ENCODE peak calls at places on chromosomes 5 and 9, in seven cellular contexts. One of them, this sample, is unnamed.

GRCh38 chr5:175479125-175479881 is 943 bp downstream of the SFXN1 start:
- DNase-seq in activated T-helper 1 cell treated with anti-CD3 and anti-CD28 coated beads, Interleukin-12 subunit alpha, Interleukin-12 subunit beta, Interleukin-2, Interleukin-4 antibody, amounts not matched to agents 30 ng/mL and 10 ng/mL and 1 ng/mL, durations not matched to agents 14 hours and 24 hours and 36 hours: no peak
- DNase-seq in nucleus accumbens: no peak
- DNase-seq in CD4-positive, alpha-beta T cell: no peak
- DNase-seq in testis: no peak
- DNase-seq in NCI-H1105 treated with DMSO at 0.1 percent for 48 hours: no peak
- DNase-seq in cardiac muscle cell: no peak
- DNase-seq in this sample: no peak

GRCh38 chr9:125638646-125639045 is 68.4 kb downstream of the MAPKAP1 start:
- DNase-seq in activated T-helper 1 cell treated with anti-CD3 and anti-CD28 coated beads, Interleukin-12 subunit alpha, Interleukin-12 subunit beta, Interleukin-2, Interleukin-4 antibody, amounts not matched to agents 30 ng/mL and 10 ng/mL and 1 ng/mL, durations not matched to agents 14 hours and 24 hours and 36 hours: no peak
- DNase-seq in nucleus accumbens: no peak
- DNase-seq in CD4-positive, alpha-beta T cell: no peak
- DNase-seq in testis: no peak
- DNase-seq in NCI-H1105 treated with DMSO at 0.1 percent for 48 hours: no peak
- DNase-seq in cardiac muscle cell: no peak
- DNase-seq in this sample: no peak

GRCh38 chr5:123705741-123706140 is 193.8 kb downstream of the CSNK1G3 start:
- DNase-seq in activated T-helper 1 cell treated with anti-CD3 and anti-CD28 coated beads, Interleukin-12 subunit alpha, Interleukin-12 subunit beta, Interleukin-2, Interleukin-4 antibody, amounts not matched to agents 30 ng/mL and 10 ng/mL and 1 ng/mL, durations not matched to agents 14 hours and 24 hours and 36 hours: no peak
- DNase-seq in nucleus accumbens: no peak
- DNase-seq in CD4-positive, alpha-beta T cell: no peak
- DNase-seq in testis: no peak
- DNase-seq in NCI-H1105 treated with DMSO at 0.1 percent for 48 hours: no peak
- DNase-seq in cardiac muscle cell: peak; percentile 79
- DNase-seq in this sample: no peak

GRCh38 chr9:77751341-77752091 is 103.4 kb upstream of the GNA14 start:
- DNase-seq in activated T-helper 1 cell treated with anti-CD3 and anti-CD28 coated beads, Interleukin-12 subunit alpha, Interleukin-12 subunit beta, Interleukin-2, Interleukin-4 antibody, amounts not matched to agents 30 ng/mL and 10 ng/mL and 1 ng/mL, durations not matched to agents 14 hours and 24 hours and 36 hours: no peak
- DNase-seq in nucleus accumbens: peak; percentile 53
- DNase-seq in CD4-positive, alpha-beta T cell: no peak
- DNase-seq in testis: no peak
- DNase-seq in NCI-H1105 treated with DMSO at 0.1 percent for 48 hours: peak; percentile 60
- DNase-seq in cardiac muscle cell: peak; percentile 85
- DNase-seq in this sample: no peak

GRCh38 chr5:54956922-54957321 is 28.5 kb downstream of the ESM1 start:
- DNase-seq in activated T-helper 1 cell treated with anti-CD3 and anti-CD28 coated beads, Interleukin-12 subunit alpha, Interleukin-12 subunit beta, Interleukin-2, Interleukin-4 antibody, amounts not matched to agents 30 ng/mL and 10 ng/mL and 1 ng/mL, durations not matched to agents 14 hours and 24 hours and 36 hours: no peak
- DNase-seq in nucleus accumbens: no peak
- DNase-seq in CD4-positive, alpha-beta T cell: no peak
- DNase-seq in testis: no peak
- DNase-seq in NCI-H1105 treated with DMSO at 0.1 percent for 48 hours: no peak
- DNase-seq in cardiac muscle cell: no peak
- DNase-seq in this sample: no peak

GRCh38 chr9:112310826-112311225 is 22.6 kb downstream of the PTBP3 start:
- DNase-seq in activated T-helper 1 cell treated with anti-CD3 and anti-CD28 coated beads, Interleukin-12 subunit alpha, Interleukin-12 subunit beta, Interleukin-2, Interleukin-4 antibody, amounts not matched to agents 30 ng/mL and 10 ng/mL and 1 ng/mL, durations not matched to agents 14 hours and 24 hours and 36 hours: no peak
- DNase-seq in nucleus accumbens: no peak
- DNase-seq in CD4-positive, alpha-beta T cell: no peak
- DNase-seq in testis: no peak
- DNase-seq in NCI-H1105 treated with DMSO at 0.1 percent for 48 hours: no peak
- DNase-seq in cardiac muscle cell: no peak
- DNase-seq in this sample: no peak

GRCh38 chr5:90231688-90232087 is 177.9 kb downstream of the CETN3 start:
- DNase-seq in activated T-helper 1 cell treated with anti-CD3 and anti-CD28 coated beads, Interleukin-12 subunit alpha, Interleukin-12 subunit beta, Interleukin-2, Interleukin-4 antibody, amounts not matched to agents 30 ng/mL and 10 ng/mL and 1 ng/mL, durations not matched to agents 14 hours and 24 hours and 36 hours: no peak
- DNase-seq in nucleus accumbens: no peak
- DNase-seq in CD4-positive, alpha-beta T cell: no peak
- DNase-seq in testis: no peak
- DNase-seq in NCI-H1105 treated with DMSO at 0.1 percent for 48 hours: no peak
- DNase-seq in cardiac muscle cell: no peak
- DNase-seq in this sample: no peak

GRCh38 chr5:50853151-50853550 is 186.7 kb downstream of the PARP8 start:
- DNase-seq in activated T-helper 1 cell treated with anti-CD3 and anti-CD28 coated beads, Interleukin-12 subunit alpha, Interleukin-12 subunit beta, Interleukin-2, Interleukin-4 antibody, amounts not matched to agents 30 ng/mL and 10 ng/mL and 1 ng/mL, durations not matched to agents 14 hours and 24 hours and 36 hours: no peak
- DNase-seq in nucleus accumbens: peak; percentile 4
- DNase-seq in CD4-positive, alpha-beta T cell: no peak
- DNase-seq in testis: no peak
- DNase-seq in NCI-H1105 treated with DMSO at 0.1 percent for 48 hours: no peak
- DNase-seq in cardiac muscle cell: no peak
- DNase-seq in this sample: peak; percentile 14

GRCh38 chr5:110590187-110590586 is 136.3 kb downstream of the TMEM232 start:
- DNase-seq in activated T-helper 1 cell treated with anti-CD3 and anti-CD28 coated beads, Interleukin-12 subunit alpha, Interleukin-12 subunit beta, Interleukin-2, Interleukin-4 antibody, amounts not matched to agents 30 ng/mL and 10 ng/mL and 1 ng/mL, durations not matched to agents 14 hours and 24 hours and 36 hours: no peak
- DNase-seq in nucleus accumbens: no peak
- DNase-seq in CD4-positive, alpha-beta T cell: no peak
- DNase-seq in testis: no peak
- DNase-seq in NCI-H1105 treated with DMSO at 0.1 percent for 48 hours: no peak
- DNase-seq in cardiac muscle cell: peak; percentile 36
- DNase-seq in this sample: no peak

GRCh38 chr9:76835571-76836283 is 70.2 kb downstream of the PRUNE2 start:
- DNase-seq in activated T-helper 1 cell treated with anti-CD3 and anti-CD28 coated beads, Interleukin-12 subunit alpha, Interleukin-12 subunit beta, Interleukin-2, Interleukin-4 antibody, amounts not matched to agents 30 ng/mL and 10 ng/mL and 1 ng/mL, durations not matched to agents 14 hours and 24 hours and 36 hours: no peak
- DNase-seq in nucleus accumbens: no peak
- DNase-seq in CD4-positive, alpha-beta T cell: no peak
- DNase-seq in testis: no peak
- DNase-seq in NCI-H1105 treated with DMSO at 0.1 percent for 48 hours: peak; percentile 13
- DNase-seq in cardiac muscle cell: peak; percentile 92
- DNase-seq in this sample: no peak

GRCh38 chr5:64384761-64385160 is 121.1 kb upstream of the RGS7BP start:
- DNase-seq in activated T-helper 1 cell treated with anti-CD3 and anti-CD28 coated beads, Interleukin-12 subunit alpha, Interleukin-12 subunit beta, Interleukin-2, Interleukin-4 antibody, amounts not matched to agents 30 ng/mL and 10 ng/mL and 1 ng/mL, durations not matched to agents 14 hours and 24 hours and 36 hours: no peak
- DNase-seq in nucleus accumbens: no peak
- DNase-seq in CD4-positive, alpha-beta T cell: no peak
- DNase-seq in testis: peak; percentile 19
- DNase-seq in NCI-H1105 treated with DMSO at 0.1 percent for 48 hours: no peak
- DNase-seq in cardiac muscle cell: peak; percentile 16
- DNase-seq in this sample: no peak

GRCh38 chr9:69376651-69377050 is 51.6 kb downstream of the ENTREP1 start:
- DNase-seq in activated T-helper 1 cell treated with anti-CD3 and anti-CD28 coated beads, Interleukin-12 subunit alpha, Interleukin-12 subunit beta, Interleukin-2, Interleukin-4 antibody, amounts not matched to agents 30 ng/mL and 10 ng/mL and 1 ng/mL, durations not matched to agents 14 hours and 24 hours and 36 hours: no peak
- DNase-seq in nucleus accumbens: no peak
- DNase-seq in CD4-positive, alpha-beta T cell: no peak
- DNase-seq in testis: no peak
- DNase-seq in NCI-H1105 treated with DMSO at 0.1 percent for 48 hours: no peak
- DNase-seq in cardiac muscle cell: peak; percentile 95
- DNase-seq in this sample: no peak

GRCh38 chr5:150320048-150320555 is 17.4 kb upstream of the ARSI start:
- DNase-seq in activated T-helper 1 cell treated with anti-CD3 and anti-CD28 coated beads, Interleukin-12 subunit alpha, Interleukin-12 subunit beta, Interleukin-2, Interleukin-4 antibody, amounts not matched to agents 30 ng/mL and 10 ng/mL and 1 ng/mL, durations not matched to agents 14 hours and 24 hours and 36 hours: no peak
- DNase-seq in nucleus accumbens: peak; percentile 78
- DNase-seq in CD4-positive, alpha-beta T cell: no peak
- DNase-seq in testis: peak; percentile 69
- DNase-seq in NCI-H1105 treated with DMSO at 0.1 percent for 48 hours: no peak
- DNase-seq in cardiac muscle cell: peak; percentile 88
- DNase-seq in this sample: peak; percentile 56

GRCh38 chr5:67672633-67673032 is 476.0 kb upstream of the CD180 start:
- DNase-seq in activated T-helper 1 cell treated with anti-CD3 and anti-CD28 coated beads, Interleukin-12 subunit alpha, Interleukin-12 subunit beta, Interleukin-2, Interleukin-4 antibody, amounts not matched to agents 30 ng/mL and 10 ng/mL and 1 ng/mL, durations not matched to agents 14 hours and 24 hours and 36 hours: no peak
- DNase-seq in nucleus accumbens: no peak
- DNase-seq in CD4-positive, alpha-beta T cell: no peak
- DNase-seq in testis: no peak
- DNase-seq in NCI-H1105 treated with DMSO at 0.1 percent for 48 hours: no peak
- DNase-seq in cardiac muscle cell: no peak
- DNase-seq in this sample: no peak

GRCh38 chr5:76477576-76477975 is 74.5 kb downstream of the IQGAP2 start:
- DNase-seq in activated T-helper 1 cell treated with anti-CD3 and anti-CD28 coated beads, Interleukin-12 subunit alpha, Interleukin-12 subunit beta, Interleukin-2, Interleukin-4 antibody, amounts not matched to agents 30 ng/mL and 10 ng/mL and 1 ng/mL, durations not matched to agents 14 hours and 24 hours and 36 hours: no peak
- DNase-seq in nucleus accumbens: no peak
- DNase-seq in CD4-positive, alpha-beta T cell: no peak
- DNase-seq in testis: no peak
- DNase-seq in NCI-H1105 treated with DMSO at 0.1 percent for 48 hours: no peak
- DNase-seq in cardiac muscle cell: no peak
- DNase-seq in this sample: no peak

GRCh38 chr5:41925555-41925946 is 470 bp downstream of the FBXO4 start:
- DNase-seq in activated T-helper 1 cell treated with anti-CD3 and anti-CD28 coated beads, Interleukin-12 subunit alpha, Interleukin-12 subunit beta, Interleukin-2, Interleukin-4 antibody, amounts not matched to agents 30 ng/mL and 10 ng/mL and 1 ng/mL, durations not matched to agents 14 hours and 24 hours and 36 hours: no peak
- DNase-seq in nucleus accumbens: peak; percentile 38
- DNase-seq in CD4-positive, alpha-beta T cell: no peak
- DNase-seq in testis: peak; percentile 52
- DNase-seq in NCI-H1105 treated with DMSO at 0.1 percent for 48 hours: peak; percentile 33
- DNase-seq in cardiac muscle cell: peak; percentile 36
- DNase-seq in this sample: peak; percentile 29

GRCh38 chr5:65926276-65926761 is at the start of gene ERBIN:
- DNase-seq in activated T-helper 1 cell treated with anti-CD3 and anti-CD28 coated beads, Interleukin-12 subunit alpha, Interleukin-12 subunit beta, Interleukin-2, Interleukin-4 antibody, amounts not matched to agents 30 ng/mL and 10 ng/mL and 1 ng/mL, durations not matched to agents 14 hours and 24 hours and 36 hours: peak; percentile 65
- DNase-seq in nucleus accumbens: peak; percentile 69
- DNase-seq in CD4-positive, alpha-beta T cell: peak; percentile 46
- DNase-seq in testis: peak; percentile 87
- DNase-seq in NCI-H1105 treated with DMSO at 0.1 percent for 48 hours: peak; percentile 17
- DNase-seq in cardiac muscle cell: peak; percentile 90
- DNase-seq in this sample: peak; percentile 85

GRCh38 chr5:140513124-140513523 is 34.3 kb upstream of the EIF4EBP3 start:
- DNase-seq in activated T-helper 1 cell treated with anti-CD3 and anti-CD28 coated beads, Interleukin-12 subunit alpha, Interleukin-12 subunit beta, Interleukin-2, Interleukin-4 antibody, amounts not matched to agents 30 ng/mL and 10 ng/mL and 1 ng/mL, durations not matched to agents 14 hours and 24 hours and 36 hours: no peak
- DNase-seq in nucleus accumbens: no peak
- DNase-seq in CD4-positive, alpha-beta T cell: no peak
- DNase-seq in testis: no peak
- DNase-seq in NCI-H1105 treated with DMSO at 0.1 percent for 48 hours: no peak
- DNase-seq in cardiac muscle cell: no peak
- DNase-seq in this sample: no peak

GRCh38 chr5:16669776-16670175 is 53.0 kb upstream of the RETREG1 start:
- DNase-seq in activated T-helper 1 cell treated with anti-CD3 and anti-CD28 coated beads, Interleukin-12 subunit alpha, Interleukin-12 subunit beta, Interleukin-2, Interleukin-4 antibody, amounts not matched to agents 30 ng/mL and 10 ng/mL and 1 ng/mL, durations not matched to agents 14 hours and 24 hours and 36 hours: no peak
- DNase-seq in nucleus accumbens: no peak
- DNase-seq in CD4-positive, alpha-beta T cell: no peak
- DNase-seq in testis: no peak
- DNase-seq in NCI-H1105 treated with DMSO at 0.1 percent for 48 hours: no peak
- DNase-seq in cardiac muscle cell: peak; percentile 89
- DNase-seq in this sample: no peak

GRCh38 chr9:129626944-129627297 is 958 bp downstream of the NTMT1 start:
- DNase-seq in activated T-helper 1 cell treated with anti-CD3 and anti-CD28 coated beads, Interleukin-12 subunit alpha, Interleukin-12 subunit beta, Interleukin-2, Interleukin-4 antibody, amounts not matched to agents 30 ng/mL and 10 ng/mL and 1 ng/mL, durations not matched to agents 14 hours and 24 hours and 36 hours: no peak
- DNase-seq in nucleus accumbens: no peak
- DNase-seq in CD4-positive, alpha-beta T cell: no peak
- DNase-seq in testis: no peak
- DNase-seq in NCI-H1105 treated with DMSO at 0.1 percent for 48 hours: no peak
- DNase-seq in cardiac muscle cell: peak; percentile 82
- DNase-seq in this sample: no peak

GRCh38 chr9:85940275-85940831 is 593 bp upstream of the NAA35 start:
- DNase-seq in activated T-helper 1 cell treated with anti-CD3 and anti-CD28 coated beads, Interleukin-12 subunit alpha, Interleukin-12 subunit beta, Interleukin-2, Interleukin-4 antibody, amounts not matched to agents 30 ng/mL and 10 ng/mL and 1 ng/mL, durations not matched to agents 14 hours and 24 hours and 36 hours: no peak
- DNase-seq in nucleus accumbens: no peak
- DNase-seq in CD4-positive, alpha-beta T cell: no peak
- DNase-seq in testis: no peak
- DNase-seq in NCI-H1105 treated with DMSO at 0.1 percent for 48 hours: no peak
- DNase-seq in cardiac muscle cell: peak; percentile 3
- DNase-seq in this sample: no peak

GRCh38 chr5:93236807-93237421 is 344.1 kb downstream of the NR2F1-AS1 start:
- DNase-seq in activated T-helper 1 cell treated with anti-CD3 and anti-CD28 coated beads, Interleukin-12 subunit alpha, Interleukin-12 subunit beta, Interleukin-2, Interleukin-4 antibody, amounts not matched to agents 30 ng/mL and 10 ng/mL and 1 ng/mL, durations not matched to agents 14 hours and 24 hours and 36 hours: no peak
- DNase-seq in nucleus accumbens: no peak
- DNase-seq in CD4-positive, alpha-beta T cell: no peak
- DNase-seq in testis: no peak
- DNase-seq in NCI-H1105 treated with DMSO at 0.1 percent for 48 hours: no peak
- DNase-seq in cardiac muscle cell: no peak
- DNase-seq in this sample: no peak

GRCh38 chr5:175713930-175714329 is 56.1 kb downstream of the HRH2 start:
- DNase-seq in activated T-helper 1 cell treated with anti-CD3 and anti-CD28 coated beads, Interleukin-12 subunit alpha, Interleukin-12 subunit beta, Interleukin-2, Interleukin-4 antibody, amounts not matched to agents 30 ng/mL and 10 ng/mL and 1 ng/mL, durations not matched to agents 14 hours and 24 hours and 36 hours: no peak
- DNase-seq in nucleus accumbens: no peak
- DNase-seq in CD4-positive, alpha-beta T cell: no peak
- DNase-seq in testis: no peak
- DNase-seq in NCI-H1105 treated with DMSO at 0.1 percent for 48 hours: no peak
- DNase-seq in cardiac muscle cell: no peak
- DNase-seq in this sample: no peak

GRCh38 chr5:151499636-151500035 is 52.2 kb downstream of the SLC36A1 start:
- DNase-seq in activated T-helper 1 cell treated with anti-CD3 and anti-CD28 coated beads, Interleukin-12 subunit alpha, Interleukin-12 subunit beta, Interleukin-2, Interleukin-4 antibody, amounts not matched to agents 30 ng/mL and 10 ng/mL and 1 ng/mL, durations not matched to agents 14 hours and 24 hours and 36 hours: no peak
- DNase-seq in nucleus accumbens: no peak
- DNase-seq in CD4-positive, alpha-beta T cell: no peak
- DNase-seq in testis: no peak
- DNase-seq in NCI-H1105 treated with DMSO at 0.1 percent for 48 hours: no peak
- DNase-seq in cardiac muscle cell: peak; percentile 66
- DNase-seq in this sample: no peak

GRCh38 chr9:69307446-69308216 is 17.4 kb upstream of the ENTREP1 start:
- DNase-seq in activated T-helper 1 cell treated with anti-CD3 and anti-CD28 coated beads, Interleukin-12 subunit alpha, Interleukin-12 subunit beta, Interleukin-2, Interleukin-4 antibody, amounts not matched to agents 30 ng/mL and 10 ng/mL and 1 ng/mL, durations not matched to agents 14 hours and 24 hours and 36 hours: no peak
- DNase-seq in nucleus accumbens: no peak
- DNase-seq in CD4-positive, alpha-beta T cell: no peak
- DNase-seq in testis: no peak
- DNase-seq in NCI-H1105 treated with DMSO at 0.1 percent for 48 hours: no peak
- DNase-seq in cardiac muscle cell: peak; percentile 76
- DNase-seq in this sample: no peak

GRCh38 chr5:72214168-72214567 is 105.9 kb downstream of the MRPS27 start:
- DNase-seq in activated T-helper 1 cell treated with anti-CD3 and anti-CD28 coated beads, Interleukin-12 subunit alpha, Interleukin-12 subunit beta, Interleukin-2, Interleukin-4 antibody, amounts not matched to agents 30 ng/mL and 10 ng/mL and 1 ng/mL, durations not matched to agents 14 hours and 24 hours and 36 hours: no peak
- DNase-seq in nucleus accumbens: no peak
- DNase-seq in CD4-positive, alpha-beta T cell: no peak
- DNase-seq in testis: no peak
- DNase-seq in NCI-H1105 treated with DMSO at 0.1 percent for 48 hours: no peak
- DNase-seq in cardiac muscle cell: no peak
- DNase-seq in this sample: no peak

GRCh38 chr5:7927466-7928375 is 58.8 kb downstream of the MTRR start:
- DNase-seq in activated T-helper 1 cell treated with anti-CD3 and anti-CD28 coated beads, Interleukin-12 subunit alpha, Interleukin-12 subunit beta, Interleukin-2, Interleukin-4 antibody, amounts not matched to agents 30 ng/mL and 10 ng/mL and 1 ng/mL, durations not matched to agents 14 hours and 24 hours and 36 hours: peak; percentile 6
- DNase-seq in nucleus accumbens: peak; percentile 61
- DNase-seq in CD4-positive, alpha-beta T cell: no peak
- DNase-seq in testis: peak; percentile 73
- DNase-seq in NCI-H1105 treated with DMSO at 0.1 percent for 48 hours: peak; percentile 74
- DNase-seq in cardiac muscle cell: peak; percentile 67
- DNase-seq in this sample: no peak

GRCh38 chr5:113166710-113167366 is 190.2 kb downstream of the DCP2 start:
- DNase-seq in activated T-helper 1 cell treated with anti-CD3 and anti-CD28 coated beads, Interleukin-12 subunit alpha, Interleukin-12 subunit beta, Interleukin-2, Interleukin-4 antibody, amounts not matched to agents 30 ng/mL and 10 ng/mL and 1 ng/mL, durations not matched to agents 14 hours and 24 hours and 36 hours: no peak
- DNase-seq in nucleus accumbens: no peak
- DNase-seq in CD4-positive, alpha-beta T cell: no peak
- DNase-seq in testis: no peak
- DNase-seq in NCI-H1105 treated with DMSO at 0.1 percent for 48 hours: no peak
- DNase-seq in cardiac muscle cell: peak; percentile 57
- DNase-seq in this sample: no peak

GRCh38 chr9:86201474-86202337 is 57.8 kb downstream of the C9orf153 start:
- DNase-seq in activated T-helper 1 cell treated with anti-CD3 and anti-CD28 coated beads, Interleukin-12 subunit alpha, Interleukin-12 subunit beta, Interleukin-2, Interleukin-4 antibody, amounts not matched to agents 30 ng/mL and 10 ng/mL and 1 ng/mL, durations not matched to agents 14 hours and 24 hours and 36 hours: no peak
- DNase-seq in nucleus accumbens: no peak
- DNase-seq in CD4-positive, alpha-beta T cell: no peak
- DNase-seq in testis: no peak
- DNase-seq in NCI-H1105 treated with DMSO at 0.1 percent for 48 hours: no peak
- DNase-seq in cardiac muscle cell: no peak
- DNase-seq in this sample: no peak

GRCh38 chr9:133938086-133938485 is 54.0 kb downstream of the VAV2 start:
- DNase-seq in activated T-helper 1 cell treated with anti-CD3 and anti-CD28 coated beads, Interleukin-12 subunit alpha, Interleukin-12 subunit beta, Interleukin-2, Interleukin-4 antibody, amounts not matched to agents 30 ng/mL and 10 ng/mL and 1 ng/mL, durations not matched to agents 14 hours and 24 hours and 36 hours: no peak
- DNase-seq in nucleus accumbens: no peak
- DNase-seq in CD4-positive, alpha-beta T cell: no peak
- DNase-seq in testis: no peak
- DNase-seq in NCI-H1105 treated with DMSO at 0.1 percent for 48 hours: no peak
- DNase-seq in cardiac muscle cell: no peak
- DNase-seq in this sample: no peak

GRCh38 chr5:119322312-119322947 is 33.4 kb upstream of the TNFAIP8 start:
- DNase-seq in activated T-helper 1 cell treated with anti-CD3 and anti-CD28 coated beads, Interleukin-12 subunit alpha, Interleukin-12 subunit beta, Interleukin-2, Interleukin-4 antibody, amounts not matched to agents 30 ng/mL and 10 ng/mL and 1 ng/mL, durations not matched to agents 14 hours and 24 hours and 36 hours: no peak
- DNase-seq in nucleus accumbens: no peak
- DNase-seq in CD4-positive, alpha-beta T cell: no peak
- DNase-seq in testis: no peak
- DNase-seq in NCI-H1105 treated with DMSO at 0.1 percent for 48 hours: no peak
- DNase-seq in cardiac muscle cell: no peak
- DNase-seq in this sample: no peak

GRCh38 chr5:96702503-96703383 is 40.6 kb downstream of the CAST start:
- DNase-seq in activated T-helper 1 cell treated with anti-CD3 and anti-CD28 coated beads, Interleukin-12 subunit alpha, Interleukin-12 subunit beta, Interleukin-2, Interleukin-4 antibody, amounts not matched to agents 30 ng/mL and 10 ng/mL and 1 ng/mL, durations not matched to agents 14 hours and 24 hours and 36 hours: peak; percentile 65
- DNase-seq in nucleus accumbens: peak; percentile 94
- DNase-seq in CD4-positive, alpha-beta T cell: peak; percentile 57
- DNase-seq in testis: peak; percentile 97
- DNase-seq in NCI-H1105 treated with DMSO at 0.1 percent for 48 hours: peak; percentile 27
- DNase-seq in cardiac muscle cell: peak; percentile 98
- DNase-seq in this sample: peak; percentile 96

GRCh38 chr5:173689713-173690360 is 73.4 kb upstream of the BOD1 start:
- DNase-seq in activated T-helper 1 cell treated with anti-CD3 and anti-CD28 coated beads, Interleukin-12 subunit alpha, Interleukin-12 subunit beta, Interleukin-2, Interleukin-4 antibody, amounts not matched to agents 30 ng/mL and 10 ng/mL and 1 ng/mL, durations not matched to agents 14 hours and 24 hours and 36 hours: no peak
- DNase-seq in nucleus accumbens: no peak
- DNase-seq in CD4-positive, alpha-beta T cell: no peak
- DNase-seq in testis: no peak
- DNase-seq in NCI-H1105 treated with DMSO at 0.1 percent for 48 hours: no peak
- DNase-seq in cardiac muscle cell: peak; percentile 7
- DNase-seq in this sample: no peak

GRCh38 chr9:81683214-81683613 is 6.1 kb downstream of the TLE1 start:
- DNase-seq in activated T-helper 1 cell treated with anti-CD3 and anti-CD28 coated beads, Interleukin-12 subunit alpha, Interleukin-12 subunit beta, Interleukin-2, Interleukin-4 antibody, amounts not matched to agents 30 ng/mL and 10 ng/mL and 1 ng/mL, durations not matched to agents 14 hours and 24 hours and 36 hours: no peak
- DNase-seq in nucleus accumbens: no peak
- DNase-seq in CD4-positive, alpha-beta T cell: no peak
- DNase-seq in testis: no peak
- DNase-seq in NCI-H1105 treated with DMSO at 0.1 percent for 48 hours: no peak
- DNase-seq in cardiac muscle cell: no peak
- DNase-seq in this sample: no peak

GRCh38 chr9:3526903-3527652 is 1.3 kb upstream of the RFX3 start:
- DNase-seq in activated T-helper 1 cell treated with anti-CD3 and anti-CD28 coated beads, Interleukin-12 subunit alpha, Interleukin-12 subunit beta, Interleukin-2, Interleukin-4 antibody, amounts not matched to agents 30 ng/mL and 10 ng/mL and 1 ng/mL, durations not matched to agents 14 hours and 24 hours and 36 hours: no peak
- DNase-seq in nucleus accumbens: no peak
- DNase-seq in CD4-positive, alpha-beta T cell: peak; percentile 60
- DNase-seq in testis: no peak
- DNase-seq in NCI-H1105 treated with DMSO at 0.1 percent for 48 hours: peak; percentile 83
- DNase-seq in cardiac muscle cell: peak; percentile 22
- DNase-seq in this sample: no peak

GRCh38 chr5:74631088-74631960 is 9.2 kb downstream of the ENC1 start:
- DNase-seq in activated T-helper 1 cell treated with anti-CD3 and anti-CD28 coated beads, Interleukin-12 subunit alpha, Interleukin-12 subunit beta, Interleukin-2, Interleukin-4 antibody, amounts not matched to agents 30 ng/mL and 10 ng/mL and 1 ng/mL, durations not matched to agents 14 hours and 24 hours and 36 hours: peak; percentile 21
- DNase-seq in nucleus accumbens: no peak
- DNase-seq in CD4-positive, alpha-beta T cell: no peak
- DNase-seq in testis: no peak
- DNase-seq in NCI-H1105 treated with DMSO at 0.1 percent for 48 hours: no peak
- DNase-seq in cardiac muscle cell: peak; percentile 90
- DNase-seq in this sample: no peak

GRCh38 chr5:155834271-155834975 is 492.5 kb upstream of the SGCD start:
- DNase-seq in activated T-helper 1 cell treated with anti-CD3 and anti-CD28 coated beads, Interleukin-12 subunit alpha, Interleukin-12 subunit beta, Interleukin-2, Interleukin-4 antibody, amounts not matched to agents 30 ng/mL and 10 ng/mL and 1 ng/mL, durations not matched to agents 14 hours and 24 hours and 36 hours: no peak
- DNase-seq in nucleus accumbens: no peak
- DNase-seq in CD4-positive, alpha-beta T cell: no peak
- DNase-seq in testis: no peak
- DNase-seq in NCI-H1105 treated with DMSO at 0.1 percent for 48 hours: no peak
- DNase-seq in cardiac muscle cell: no peak
- DNase-seq in this sample: no peak

GRCh38 chr9:95189230-95190098 is 128.0 kb downstream of the FANCC start:
- DNase-seq in activated T-helper 1 cell treated with anti-CD3 and anti-CD28 coated beads, Interleukin-12 subunit alpha, Interleukin-12 subunit beta, Interleukin-2, Interleukin-4 antibody, amounts not matched to agents 30 ng/mL and 10 ng/mL and 1 ng/mL, durations not matched to agents 14 hours and 24 hours and 36 hours: peak; percentile 49
- DNase-seq in nucleus accumbens: no peak
- DNase-seq in CD4-positive, alpha-beta T cell: no peak
- DNase-seq in testis: peak; percentile 70
- DNase-seq in NCI-H1105 treated with DMSO at 0.1 percent for 48 hours: no peak
- DNase-seq in cardiac muscle cell: peak; percentile 86
- DNase-seq in this sample: peak; percentile 23

This sample was measured in left ventricle myocardium inferior.